ENCODE peak calls at places on chromosomes 5 and 9, in eight cellular contexts. Y is lower lobe of right lung, S is substantia nigra, Z is T-helper 9 cell, G is COR-L47, M is sciatic nerve, D is mammary epithelial cell, I is A549. L is an unnamed sample.

GRCh38 chr9:98132806-98133631 is 14.0 kb upstream of the TRIM14 start:
- DNase-seq in D (no peak), S (no peak), I (no peak), Z (no peak), Y (no peak), G (peak), M (no peak), L (peak)

GRCh38 chr9:106883626-106884190 is 20.7 kb downstream of the ZNF462 start:
- DNase-seq in Z (no peak), Y (no peak), D (no peak), M (no peak), G (no peak), I (no peak), S (no peak), L (no peak)

GRCh38 chr5:69211200-69211599 is 21.8 kb downstream of the CENPH start:
- DNase-seq in M (no peak), G (no peak), D (no peak), S (no peak), I (no peak), Y (no peak), Z (no peak), L (no peak)

GRCh38 chr5:55101556-55102276 is 730 bp upstream of the GZMA start:
- DNase-seq in M (no peak), I (no peak), S (no peak), D (no peak), Y (no peak), G (no peak), Z (no peak), L (no peak)

GRCh38 chr9:36470891-36471290 is 70.8 kb upstream of the RNF38 start:
- DNase-seq in G (no peak), Z (peak), D (peak), I (no peak), M (no peak), Y (peak), S (peak), L (no peak)

GRCh38 chr9:7500521-7500920 is 299.1 kb downstream of the DMAC1 start:
- DNase-seq in Y (no peak), I (no peak), Z (no peak), S (peak), M (no peak), D (no peak), G (peak), L (peak)

GRCh38 chr9:34500623-34501267 is 22.0 kb downstream of the ENHO start:
- DNase-seq in D (peak), S (peak), M (peak), G (peak), Z (peak), Y (peak), I (peak), L (peak)

GRCh38 chr9:32524558-32525461 is 1.2 kb downstream of the RIGI start:
- DNase-seq in S (no peak), D (peak), Y (no peak), G (peak), I (no peak), M (no peak), Z (no peak), L (peak)

GRCh38 chr9:124363326-124364096 is 51.7 kb downstream of the PSMB7 start:
- DNase-seq in D (no peak), S (no peak), M (no peak), I (no peak), G (no peak), Z (no peak), Y (no peak), L (no peak)

GRCh38 chr9:93071464-93071863 is 13.0 kb downstream of the SUSD3 start:
- DNase-seq in G (no peak), I (peak), M (no peak), Y (no peak), D (no peak), Z (no peak), S (no peak), L (peak)

GRCh38 chr9:36402536-36402935 is 2.5 kb upstream of the RNF38 start:
- DNase-seq in I (no peak), D (no peak), M (no peak), Z (no peak), Y (no peak), G (no peak), S (no peak), L (no peak)

GRCh38 chr9:132288371-132288770 is 66.4 kb downstream of the SETX start:
- DNase-seq in D (peak), M (no peak), S (no peak), G (no peak), I (no peak), Z (no peak), Y (no peak), L (no peak)

GRCh38 chr5:96384353-96384752 is 48.7 kb downstream of the PCSK1 start:
- DNase-seq in S (peak), M (no peak), I (peak), G (no peak), Z (no peak), Y (no peak), D (peak), L (peak)